ENCODE peak calls at places on chromosomes 6 and 20, in ten cellular contexts. One of them, this sample, is unnamed.

GRCh38 chr6:159229526-159229925 is 60.3 kb downstream of the FNDC1 start:
- DNase-seq in CD4-positive, alpha-beta memory T cell: no peak
- DNase-seq in AG04450: no peak
- DNase-seq in adrenal gland: no peak
- DNase-seq in GM12864: no peak
- DNase-seq in spleen: no peak
- DNase-seq in neural progenitor cell: no peak
- DNase-seq in fibroblast of pulmonary artery: no peak
- DNase-seq in AG09309: no peak
- DNase-seq in HFF-Myc: no peak
- DNase-seq in this sample: no peak

GRCh38 chr6:166495487-166496314 is 90.8 kb downstream of the RAMACL start:
- DNase-seq in CD4-positive, alpha-beta memory T cell: no peak
- DNase-seq in AG04450: no peak
- DNase-seq in adrenal gland: no peak
- DNase-seq in GM12864: no peak
- DNase-seq in spleen: no peak
- DNase-seq in neural progenitor cell: no peak
- DNase-seq in fibroblast of pulmonary artery: no peak
- DNase-seq in AG09309: no peak
- DNase-seq in HFF-Myc: no peak
- DNase-seq in this sample: no peak

GRCh38 chr6:127832381-127832780 is 68.5 kb downstream of the THEMIS start:
- DNase-seq in CD4-positive, alpha-beta memory T cell: no peak
- DNase-seq in AG04450: no peak
- DNase-seq in adrenal gland: no peak
- DNase-seq in GM12864: no peak
- DNase-seq in spleen: no peak
- DNase-seq in neural progenitor cell: no peak
- DNase-seq in fibroblast of pulmonary artery: no peak
- DNase-seq in AG09309: no peak
- DNase-seq in HFF-Myc: no peak
- DNase-seq in this sample: no peak

GRCh38 chr20:25252686-25253421 is 5.0 kb downstream of the PYGB start:
- DNase-seq in CD4-positive, alpha-beta memory T cell: no peak
- DNase-seq in AG04450: no peak
- DNase-seq in adrenal gland: peak; percentile 39
- DNase-seq in GM12864: no peak
- DNase-seq in spleen: no peak
- DNase-seq in neural progenitor cell: no peak
- DNase-seq in fibroblast of pulmonary artery: no peak
- DNase-seq in AG09309: no peak
- DNase-seq in HFF-Myc: no peak
- DNase-seq in this sample: no peak

GRCh38 chr6:123458218-123458617 is 178.5 kb downstream of the TRDN start:
- DNase-seq in CD4-positive, alpha-beta memory T cell: no peak
- DNase-seq in AG04450: no peak
- DNase-seq in adrenal gland: no peak
- DNase-seq in GM12864: no peak
- DNase-seq in spleen: no peak
- DNase-seq in neural progenitor cell: no peak
- DNase-seq in fibroblast of pulmonary artery: no peak
- DNase-seq in AG09309: no peak
- DNase-seq in HFF-Myc: no peak
- DNase-seq in this sample: no peak

GRCh38 chr6:45577836-45578504 is 200.2 kb upstream of the SUPT3H start:
- DNase-seq in CD4-positive, alpha-beta memory T cell: no peak
- DNase-seq in AG04450: no peak
- DNase-seq in adrenal gland: peak; percentile 64
- DNase-seq in GM12864: no peak
- DNase-seq in spleen: no peak
- DNase-seq in neural progenitor cell: no peak
- DNase-seq in fibroblast of pulmonary artery: peak; percentile 53
- DNase-seq in AG09309: peak; percentile 32
- DNase-seq in HFF-Myc: no peak
- DNase-seq in this sample: no peak

GRCh38 chr20:3156811-3157619 is 2.6 kb downstream of the FASTKD5 start:
- DNase-seq in CD4-positive, alpha-beta memory T cell: no peak
- DNase-seq in AG04450: no peak
- DNase-seq in adrenal gland: no peak
- DNase-seq in GM12864: peak; percentile 31
- DNase-seq in spleen: no peak
- DNase-seq in neural progenitor cell: no peak
- DNase-seq in fibroblast of pulmonary artery: no peak
- DNase-seq in AG09309: no peak
- DNase-seq in HFF-Myc: no peak
- DNase-seq in this sample: no peak

GRCh38 chr6:16523550-16524379 is 237.5 kb downstream of the ATXN1 start:
- DNase-seq in CD4-positive, alpha-beta memory T cell: no peak
- DNase-seq in AG04450: peak; percentile 74
- DNase-seq in adrenal gland: no peak
- DNase-seq in GM12864: no peak
- DNase-seq in spleen: no peak
- DNase-seq in neural progenitor cell: no peak
- DNase-seq in fibroblast of pulmonary artery: peak; percentile 96
- DNase-seq in AG09309: peak; percentile 90
- DNase-seq in HFF-Myc: no peak
- DNase-seq in this sample: no peak

GRCh38 chr20:44684047-44684965 is 30.9 kb upstream of the CCN5 start:
- DNase-seq in CD4-positive, alpha-beta memory T cell: no peak
- DNase-seq in AG04450: no peak
- DNase-seq in adrenal gland: peak; percentile 82
- DNase-seq in GM12864: no peak
- DNase-seq in spleen: no peak
- DNase-seq in neural progenitor cell: no peak
- DNase-seq in fibroblast of pulmonary artery: no peak
- DNase-seq in AG09309: no peak
- DNase-seq in HFF-Myc: no peak
- DNase-seq in this sample: no peak

GRCh38 chr6:87789198-87789899 is 87.3 kb upstream of the AKIRIN2 start:
- DNase-seq in CD4-positive, alpha-beta memory T cell: no peak
- DNase-seq in AG04450: no peak
- DNase-seq in adrenal gland: peak; percentile 65
- DNase-seq in GM12864: no peak
- DNase-seq in spleen: no peak
- DNase-seq in neural progenitor cell: no peak
- DNase-seq in fibroblast of pulmonary artery: peak; percentile 86
- DNase-seq in AG09309: peak; percentile 33
- DNase-seq in HFF-Myc: peak; percentile 15
- DNase-seq in this sample: no peak

GRCh38 chr6:68757821-68758220 is 122.7 kb downstream of the ADGRB3 start:
- DNase-seq in CD4-positive, alpha-beta memory T cell: no peak
- DNase-seq in AG04450: no peak
- DNase-seq in adrenal gland: no peak
- DNase-seq in GM12864: no peak
- DNase-seq in spleen: no peak
- DNase-seq in neural progenitor cell: no peak
- DNase-seq in fibroblast of pulmonary artery: no peak
- DNase-seq in AG09309: no peak
- DNase-seq in HFF-Myc: no peak
- DNase-seq in this sample: no peak

GRCh38 chr6:168286116-168286515 is 33.5 kb downstream of the DACT2 start:
- DNase-seq in CD4-positive, alpha-beta memory T cell: no peak
- DNase-seq in AG04450: no peak
- DNase-seq in adrenal gland: no peak
- DNase-seq in GM12864: no peak
- DNase-seq in spleen: peak; percentile 35
- DNase-seq in neural progenitor cell: no peak
- DNase-seq in fibroblast of pulmonary artery: no peak
- DNase-seq in AG09309: no peak
- DNase-seq in HFF-Myc: no peak
- DNase-seq in this sample: no peak

GRCh38 chr20:31811796-31812728 is 7.1 kb upstream of the MYLK2 start:
- DNase-seq in CD4-positive, alpha-beta memory T cell: no peak
- DNase-seq in AG04450: peak; percentile 84
- DNase-seq in adrenal gland: peak; percentile 33
- DNase-seq in GM12864: no peak
- DNase-seq in spleen: no peak
- DNase-seq in neural progenitor cell: no peak
- DNase-seq in fibroblast of pulmonary artery: peak; percentile 84
- DNase-seq in AG09309: no peak
- DNase-seq in HFF-Myc: peak; percentile 36
- DNase-seq in this sample: peak; percentile 38

GRCh38 chr6:21741221-21742109 is 147.9 kb downstream of the SOX4 start:
- DNase-seq in CD4-positive, alpha-beta memory T cell: no peak
- DNase-seq in AG04450: no peak
- DNase-seq in adrenal gland: no peak
- DNase-seq in GM12864: no peak
- DNase-seq in spleen: no peak
- DNase-seq in neural progenitor cell: peak; percentile 53
- DNase-seq in fibroblast of pulmonary artery: peak; percentile 33
- DNase-seq in AG09309: no peak
- DNase-seq in HFF-Myc: no peak
- DNase-seq in this sample: no peak
- H3K4me3 ChIP-seq in CD4-positive, alpha-beta memory T cell: no peak overlapping the region
- H3K4me3 ChIP-seq in AG04450: no peak overlapping the region
- H3K4me3 ChIP-seq in adrenal gland: no peak overlapping the region
- H3K4me3 ChIP-seq in GM12864: no peak overlapping the region
- H3K4me3 ChIP-seq in spleen: no peak overlapping the region
- H3K4me3 ChIP-seq in neural progenitor cell: peak overlapping the region; percentile 36
- H3K4me3 ChIP-seq in fibroblast of pulmonary artery: no peak overlapping the region
- H3K4me3 ChIP-seq in AG09309: no peak overlapping the region
- H3K4me3 ChIP-seq in HFF-Myc: no peak overlapping the region
- H3K4me3 ChIP-seq in this sample: no peak overlapping the region

GRCh38 chr20:38728237-38728761 is 4.0 kb downstream of the SLC32A1 start:
- DNase-seq in CD4-positive, alpha-beta memory T cell: no peak
- DNase-seq in AG04450: no peak
- DNase-seq in adrenal gland: no peak
- DNase-seq in GM12864: no peak
- DNase-seq in spleen: no peak
- DNase-seq in neural progenitor cell: peak; percentile 67
- DNase-seq in fibroblast of pulmonary artery: no peak
- DNase-seq in AG09309: no peak
- DNase-seq in HFF-Myc: no peak
- DNase-seq in this sample: no peak

GRCh38 chr20:38729767-38730166 is 5.5 kb downstream of the SLC32A1 start:
- DNase-seq in CD4-positive, alpha-beta memory T cell: no peak
- DNase-seq in AG04450: no peak
- DNase-seq in adrenal gland: no peak
- DNase-seq in GM12864: no peak
- DNase-seq in spleen: no peak
- DNase-seq in neural progenitor cell: no peak
- DNase-seq in fibroblast of pulmonary artery: no peak
- DNase-seq in AG09309: no peak
- DNase-seq in HFF-Myc: no peak
- DNase-seq in this sample: no peak

GRCh38 chr20:38730167-38730988 is 6.1 kb downstream of the SLC32A1 start:
- DNase-seq in CD4-positive, alpha-beta memory T cell: no peak
- DNase-seq in AG04450: no peak
- DNase-seq in adrenal gland: no peak
- DNase-seq in GM12864: no peak
- DNase-seq in spleen: no peak
- DNase-seq in neural progenitor cell: no peak
- DNase-seq in fibroblast of pulmonary artery: no peak
- DNase-seq in AG09309: no peak
- DNase-seq in HFF-Myc: no peak
- DNase-seq in this sample: no peak

GRCh38 chr20:38727602-38728236 is 3.4 kb downstream of the SLC32A1 start:
- DNase-seq in CD4-positive, alpha-beta memory T cell: no peak
- DNase-seq in AG04450: no peak
- DNase-seq in adrenal gland: no peak
- DNase-seq in GM12864: no peak
- DNase-seq in spleen: no peak
- DNase-seq in neural progenitor cell: no peak
- DNase-seq in fibroblast of pulmonary artery: no peak
- DNase-seq in AG09309: no peak
- DNase-seq in HFF-Myc: no peak
- DNase-seq in this sample: no peak

GRCh38 chr20:38728911-38729642 is 4.8 kb downstream of the SLC32A1 start:
- DNase-seq in CD4-positive, alpha-beta memory T cell: no peak
- DNase-seq in AG04450: no peak
- DNase-seq in adrenal gland: no peak
- DNase-seq in GM12864: no peak
- DNase-seq in spleen: no peak
- DNase-seq in neural progenitor cell: peak; percentile 80
- DNase-seq in fibroblast of pulmonary artery: no peak
- DNase-seq in AG09309: no peak
- DNase-seq in HFF-Myc: no peak
- DNase-seq in this sample: no peak
- H3K4me3 ChIP-seq in CD4-positive, alpha-beta memory T cell: no peak overlapping the region
- H3K4me3 ChIP-seq in AG04450: no peak overlapping the region
- H3K4me3 ChIP-seq in adrenal gland: no peak overlapping the region
- H3K4me3 ChIP-seq in GM12864: no peak overlapping the region
- H3K4me3 ChIP-seq in spleen: no peak overlapping the region
- H3K4me3 ChIP-seq in neural progenitor cell: peak overlapping the region; percentile 18
- H3K4me3 ChIP-seq in fibroblast of pulmonary artery: no peak overlapping the region
- H3K4me3 ChIP-seq in AG09309: no peak overlapping the region
- H3K4me3 ChIP-seq in HFF-Myc: no peak overlapping the region
- H3K4me3 ChIP-seq in this sample: no peak overlapping the region

GRCh38 chr20:57397004-57397692 is 6.0 kb downstream of the RBM38 start:
- DNase-seq in CD4-positive, alpha-beta memory T cell: no peak
- DNase-seq in AG04450: no peak
- DNase-seq in adrenal gland: no peak
- DNase-seq in GM12864: no peak
- DNase-seq in spleen: peak; percentile 80
- DNase-seq in neural progenitor cell: no peak
- DNase-seq in fibroblast of pulmonary artery: no peak
- DNase-seq in AG09309: no peak
- DNase-seq in HFF-Myc: no peak
- DNase-seq in this sample: no peak
- H3K4me3 ChIP-seq in CD4-positive, alpha-beta memory T cell: peak overlapping the region; percentile 17
- H3K4me3 ChIP-seq in AG04450: no peak overlapping the region
- H3K4me3 ChIP-seq in adrenal gland: no peak overlapping the region
- H3K4me3 ChIP-seq in GM12864: peak overlapping the region; percentile 6
- H3K4me3 ChIP-seq in spleen: no peak overlapping the region
- H3K4me3 ChIP-seq in neural progenitor cell: no peak overlapping the region
- H3K4me3 ChIP-seq in fibroblast of pulmonary artery: no peak overlapping the region
- H3K4me3 ChIP-seq in AG09309: no peak overlapping the region
- H3K4me3 ChIP-seq in HFF-Myc: no peak overlapping the region
- H3K4me3 ChIP-seq in this sample: no peak overlapping the region

GRCh38 chr6:138527376-138528092 is 28.2 kb upstream of the NHSL1 start:
- DNase-seq in CD4-positive, alpha-beta memory T cell: no peak
- DNase-seq in AG04450: no peak
- DNase-seq in adrenal gland: no peak
- DNase-seq in GM12864: no peak
- DNase-seq in spleen: no peak
- DNase-seq in neural progenitor cell: peak; percentile 73
- DNase-seq in fibroblast of pulmonary artery: no peak
- DNase-seq in AG09309: no peak
- DNase-seq in HFF-Myc: no peak
- DNase-seq in this sample: peak; percentile 85

GRCh38 chr6:138525355-138525754 is 26.1 kb upstream of the NHSL1 start:
- DNase-seq in CD4-positive, alpha-beta memory T cell: no peak
- DNase-seq in AG04450: no peak
- DNase-seq in adrenal gland: no peak
- DNase-seq in GM12864: no peak
- DNase-seq in spleen: no peak
- DNase-seq in neural progenitor cell: no peak
- DNase-seq in fibroblast of pulmonary artery: no peak
- DNase-seq in AG09309: no peak
- DNase-seq in HFF-Myc: no peak
- DNase-seq in this sample: no peak

GRCh38 chr6:138528986-138529385 is 29.7 kb upstream of the NHSL1 start:
- DNase-seq in CD4-positive, alpha-beta memory T cell: no peak
- DNase-seq in AG04450: no peak
- DNase-seq in adrenal gland: no peak
- DNase-seq in GM12864: no peak
- DNase-seq in spleen: no peak
- DNase-seq in neural progenitor cell: no peak
- DNase-seq in fibroblast of pulmonary artery: no peak
- DNase-seq in AG09309: no peak
- DNase-seq in HFF-Myc: no peak
- DNase-seq in this sample: no peak

GRCh38 chr6:138528137-138528536 is 28.8 kb upstream of the NHSL1 start:
- DNase-seq in CD4-positive, alpha-beta memory T cell: no peak
- DNase-seq in AG04450: no peak
- DNase-seq in adrenal gland: no peak
- DNase-seq in GM12864: no peak
- DNase-seq in spleen: no peak
- DNase-seq in neural progenitor cell: no peak
- DNase-seq in fibroblast of pulmonary artery: no peak
- DNase-seq in AG09309: no peak
- DNase-seq in HFF-Myc: no peak
- DNase-seq in this sample: no peak

GRCh38 chr6:138526822-138527235 is 27.5 kb upstream of the NHSL1 start:
- DNase-seq in CD4-positive, alpha-beta memory T cell: no peak
- DNase-seq in AG04450: no peak
- DNase-seq in adrenal gland: no peak
- DNase-seq in GM12864: no peak
- DNase-seq in spleen: no peak
- DNase-seq in neural progenitor cell: peak; percentile 69
- DNase-seq in fibroblast of pulmonary artery: no peak
- DNase-seq in AG09309: no peak
- DNase-seq in HFF-Myc: no peak
- DNase-seq in this sample: no peak
- H3K4me3 ChIP-seq in CD4-positive, alpha-beta memory T cell: no peak overlapping the region
- H3K4me3 ChIP-seq in AG04450: no peak overlapping the region
- H3K4me3 ChIP-seq in adrenal gland: no peak overlapping the region
- H3K4me3 ChIP-seq in GM12864: no peak overlapping the region
- H3K4me3 ChIP-seq in spleen: no peak overlapping the region
- H3K4me3 ChIP-seq in neural progenitor cell: peak overlapping the region; percentile 38
- H3K4me3 ChIP-seq in fibroblast of pulmonary artery: peak overlapping the region; percentile 15
- H3K4me3 ChIP-seq in AG09309: no peak overlapping the region
- H3K4me3 ChIP-seq in HFF-Myc: no peak overlapping the region
- H3K4me3 ChIP-seq in this sample: peak overlapping the region; percentile 7